ENCODE peak calls at places on chromosomes 6 and 20, in ten cellular contexts. One of them, this sample, is unnamed.

GRCh38 chr6:88882536-88882935 is 80.9 kb downstream of the RNGTT start:
- DNase-seq in RWPE2: no peak
- DNase-seq in endodermal cell: no peak
- DNase-seq in AG04450: no peak
- DNase-seq in prostate gland: no peak
- DNase-seq in A549: no peak
- DNase-seq in cardiac fibroblast: no peak
- DNase-seq in HFF-Myc: no peak
- DNase-seq in lung: no peak
- DNase-seq in fibroblast of mammary gland: no peak
- DNase-seq in this sample: no peak

GRCh38 chr6:109073344-109074235 is 21.1 kb downstream of the SESN1 start:
- DNase-seq in A549: peak
- DNase-seq in fibroblast of mammary gland: peak
- DNase-seq in HFF-Myc: peak
- DNase-seq in prostate gland: peak
- DNase-seq in endodermal cell: peak
- DNase-seq in cardiac fibroblast: peak
- DNase-seq in lung: no peak
- DNase-seq in RWPE2: no peak
- DNase-seq in AG04450: peak
- DNase-seq in this sample: peak

GRCh38 chr6:147127587-147127986 is 76.6 kb upstream of the STXBP5 start:
- DNase-seq in fibroblast of mammary gland: peak
- DNase-seq in lung: no peak
- DNase-seq in A549: no peak
- DNase-seq in RWPE2: no peak
- DNase-seq in AG04450: no peak
- DNase-seq in endodermal cell: no peak
- DNase-seq in cardiac fibroblast: peak
- DNase-seq in HFF-Myc: no peak
- DNase-seq in prostate gland: no peak
- DNase-seq in this sample: no peak

GRCh38 chr6:155185544-155185943 is 78.3 kb upstream of the CLDN20 start:
- DNase-seq in prostate gland: no peak
- DNase-seq in HFF-Myc: no peak
- DNase-seq in A549: peak
- DNase-seq in lung: no peak
- DNase-seq in cardiac fibroblast: peak
- DNase-seq in endodermal cell: peak
- DNase-seq in RWPE2: no peak
- DNase-seq in AG04450: no peak
- DNase-seq in fibroblast of mammary gland: peak
- DNase-seq in this sample: peak

GRCh38 chr6:15401769-15402250 is 155.9 kb downstream of the JARID2 start:
- DNase-seq in fibroblast of mammary gland: no peak
- DNase-seq in endodermal cell: no peak
- DNase-seq in AG04450: no peak
- DNase-seq in A549: no peak
- DNase-seq in lung: no peak
- DNase-seq in HFF-Myc: no peak
- DNase-seq in cardiac fibroblast: no peak
- DNase-seq in RWPE2: no peak
- DNase-seq in prostate gland: no peak
- DNase-seq in this sample: no peak

GRCh38 chr20:32522775-32523612 is 62.1 kb downstream of the NOL4L start:
- DNase-seq in AG04450: no peak
- DNase-seq in RWPE2: no peak
- DNase-seq in cardiac fibroblast: peak
- DNase-seq in endodermal cell: peak
- DNase-seq in lung: no peak
- DNase-seq in fibroblast of mammary gland: no peak
- DNase-seq in prostate gland: no peak
- DNase-seq in HFF-Myc: no peak
- DNase-seq in A549: no peak
- DNase-seq in this sample: no peak

GRCh38 chr20:43895235-43895634 is 19.4 kb upstream of the TOX2 start:
- DNase-seq in prostate gland: no peak
- DNase-seq in lung: no peak
- DNase-seq in cardiac fibroblast: peak
- DNase-seq in RWPE2: no peak
- DNase-seq in HFF-Myc: no peak
- DNase-seq in fibroblast of mammary gland: peak
- DNase-seq in A549: no peak
- DNase-seq in AG04450: no peak
- DNase-seq in endodermal cell: no peak
- DNase-seq in this sample: no peak

GRCh38 chr6:15042938-15043337 is 202.9 kb upstream of the JARID2 start:
- DNase-seq in cardiac fibroblast: no peak
- DNase-seq in fibroblast of mammary gland: no peak
- DNase-seq in prostate gland: no peak
- DNase-seq in A549: no peak
- DNase-seq in lung: no peak
- DNase-seq in AG04450: no peak
- DNase-seq in endodermal cell: no peak
- DNase-seq in RWPE2: no peak
- DNase-seq in HFF-Myc: no peak
- DNase-seq in this sample: no peak

GRCh38 chr20:44031822-44032582 is 117.3 kb downstream of the TOX2 start:
- DNase-seq in prostate gland: no peak
- DNase-seq in fibroblast of mammary gland: no peak
- DNase-seq in HFF-Myc: no peak
- DNase-seq in cardiac fibroblast: no peak
- DNase-seq in lung: no peak
- DNase-seq in endodermal cell: peak
- DNase-seq in AG04450: no peak
- DNase-seq in RWPE2: peak
- DNase-seq in A549: no peak
- DNase-seq in this sample: no peak

GRCh38 chr20:16271450-16271849 is 301.8 kb downstream of the KIF16B start:
- DNase-seq in endodermal cell: no peak
- DNase-seq in HFF-Myc: no peak
- DNase-seq in RWPE2: no peak
- DNase-seq in A549: no peak
- DNase-seq in fibroblast of mammary gland: no peak
- DNase-seq in AG04450: no peak
- DNase-seq in lung: no peak
- DNase-seq in cardiac fibroblast: no peak
- DNase-seq in prostate gland: no peak
- DNase-seq in this sample: no peak

GRCh38 chr6:3405182-3405518 is 51.7 kb downstream of the SLC22A23 start:
- DNase-seq in prostate gland: no peak
- DNase-seq in A549: no peak
- DNase-seq in lung: no peak
- DNase-seq in cardiac fibroblast: peak
- DNase-seq in fibroblast of mammary gland: peak
- DNase-seq in RWPE2: no peak
- DNase-seq in endodermal cell: no peak
- DNase-seq in AG04450: no peak
- DNase-seq in HFF-Myc: no peak
- DNase-seq in this sample: no peak

GRCh38 chr6:130421567-130421966 is 55.8 kb downstream of the TMEM200A start:
- DNase-seq in lung: no peak
- DNase-seq in HFF-Myc: peak
- DNase-seq in A549: no peak
- DNase-seq in fibroblast of mammary gland: peak
- DNase-seq in prostate gland: no peak
- DNase-seq in cardiac fibroblast: peak
- DNase-seq in RWPE2: no peak
- DNase-seq in AG04450: peak
- DNase-seq in endodermal cell: no peak
- DNase-seq in this sample: peak
- H3K4me3 ChIP-seq in lung: no peak
- H3K4me3 ChIP-seq in HFF-Myc: no peak
- H3K4me3 ChIP-seq in A549: no peak
- H3K4me3 ChIP-seq in fibroblast of mammary gland: no peak
- H3K4me3 ChIP-seq in prostate gland: no peak
- H3K4me3 ChIP-seq in cardiac fibroblast: no peak
- H3K4me3 ChIP-seq in RWPE2: no peak
- H3K4me3 ChIP-seq in AG04450: no peak
- H3K4me3 ChIP-seq in endodermal cell: no peak
- H3K4me3 ChIP-seq in this sample: no peak

GRCh38 chr6:149566372-149567193 is at the start of gene GINM1:
- DNase-seq in fibroblast of mammary gland: no peak
- DNase-seq in prostate gland: peak
- DNase-seq in endodermal cell: peak
- DNase-seq in A549: peak
- DNase-seq in lung: peak
- DNase-seq in HFF-Myc: no peak
- DNase-seq in cardiac fibroblast: peak
- DNase-seq in AG04450: no peak
- DNase-seq in RWPE2: peak
- DNase-seq in this sample: peak
- TF ChIP-seq CTCF in fibroblast of mammary gland: no peak
- TF ChIP-seq CTCF in prostate gland: no peak
- TF ChIP-seq CTCF in endodermal cell: no peak
- TF ChIP-seq CTCF in A549: no peak
- TF ChIP-seq CTCF in lung: no peak
- TF ChIP-seq CTCF in HFF-Myc: no peak
- TF ChIP-seq CTCF in cardiac fibroblast: no peak
- TF ChIP-seq CTCF in AG04450: no peak
- TF ChIP-seq CTCF in RWPE2: no peak
- TF ChIP-seq CTCF in this sample: no peak

GRCh38 chr20:62555642-62556420 is 80.0 kb upstream of the GATA5 start:
- DNase-seq in fibroblast of mammary gland: no peak
- DNase-seq in cardiac fibroblast: no peak
- DNase-seq in prostate gland: no peak
- DNase-seq in endodermal cell: no peak
- DNase-seq in RWPE2: no peak
- DNase-seq in lung: no peak
- DNase-seq in HFF-Myc: no peak
- DNase-seq in A549: no peak
- DNase-seq in AG04450: no peak
- DNase-seq in this sample: no peak

GRCh38 chr20:62554214-62554897 is 78.6 kb upstream of the GATA5 start:
- DNase-seq in lung: no peak
- DNase-seq in AG04450: no peak
- DNase-seq in fibroblast of mammary gland: no peak
- DNase-seq in endodermal cell: no peak
- DNase-seq in RWPE2: no peak
- DNase-seq in HFF-Myc: no peak
- DNase-seq in cardiac fibroblast: no peak
- DNase-seq in prostate gland: no peak
- DNase-seq in A549: no peak
- DNase-seq in this sample: no peak

GRCh38 chr20:62553838-62554161 is 78.0 kb upstream of the GATA5 start:
- DNase-seq in AG04450: no peak
- DNase-seq in endodermal cell: no peak
- DNase-seq in lung: no peak
- DNase-seq in fibroblast of mammary gland: no peak
- DNase-seq in HFF-Myc: no peak
- DNase-seq in A549: no peak
- DNase-seq in RWPE2: no peak
- DNase-seq in prostate gland: no peak
- DNase-seq in cardiac fibroblast: no peak
- DNase-seq in this sample: no peak

GRCh38 chr20:62553136-62553837 is 77.5 kb upstream of the GATA5 start:
- DNase-seq in RWPE2: no peak
- DNase-seq in lung: no peak
- DNase-seq in A549: no peak
- DNase-seq in HFF-Myc: no peak
- DNase-seq in endodermal cell: no peak
- DNase-seq in AG04450: no peak
- DNase-seq in prostate gland: no peak
- DNase-seq in fibroblast of mammary gland: no peak
- DNase-seq in cardiac fibroblast: no peak
- DNase-seq in this sample: no peak

DNA sequence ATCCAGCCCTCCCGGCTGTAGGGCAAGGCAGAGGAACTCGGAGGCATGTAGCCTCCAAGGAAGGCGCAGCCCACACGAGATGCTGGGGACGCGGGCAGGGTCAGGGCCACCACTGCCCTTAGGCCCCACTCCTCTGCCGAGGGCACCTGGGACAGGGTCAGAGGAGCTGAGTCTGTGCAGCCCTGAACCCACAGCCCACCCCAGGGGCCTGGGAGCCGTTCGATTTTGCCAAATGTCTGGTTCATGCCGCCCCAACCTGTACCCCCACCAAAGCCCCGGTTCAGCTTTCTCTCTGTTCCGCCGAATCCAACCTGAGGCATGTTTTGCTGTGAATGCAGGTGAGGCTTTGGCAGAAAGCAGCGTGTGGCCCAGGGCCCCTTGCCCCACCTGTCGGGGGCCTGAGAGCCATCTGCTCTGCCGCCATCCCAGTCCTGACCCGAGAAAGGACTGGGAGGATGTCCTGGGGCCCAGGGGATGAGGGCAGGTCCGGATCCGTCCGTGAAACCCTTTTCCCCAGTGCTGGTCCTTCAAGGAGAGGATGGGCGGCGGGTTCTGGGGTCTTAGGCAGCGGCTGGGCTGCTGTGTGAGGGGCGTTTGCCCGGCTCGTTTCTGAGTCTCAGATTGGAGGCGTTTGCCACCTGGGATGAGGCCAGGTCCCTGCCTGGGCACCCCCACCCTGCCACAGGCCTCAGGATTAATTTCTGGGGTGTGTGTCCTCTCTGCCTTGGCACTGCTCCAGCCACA is 79.3 kb upstream of the GATA5 start:
- DNase-seq in fibroblast of mammary gland: no peak
- DNase-seq in lung: no peak
- DNase-seq in cardiac fibroblast: no peak
- DNase-seq in HFF-Myc: no peak
- DNase-seq in RWPE2: no peak
- DNase-seq in AG04450: no peak
- DNase-seq in prostate gland: no peak
- DNase-seq in endodermal cell: no peak
- DNase-seq in A549: no peak
- DNase-seq in this sample: no peak
- H3K4me3 ChIP-seq in fibroblast of mammary gland: no peak
- H3K4me3 ChIP-seq in lung: no peak
- H3K4me3 ChIP-seq in cardiac fibroblast: no peak
- H3K4me3 ChIP-seq in HFF-Myc: no peak
- H3K4me3 ChIP-seq in RWPE2: no peak
- H3K4me3 ChIP-seq in AG04450: no peak
- H3K4me3 ChIP-seq in prostate gland: no peak
- H3K4me3 ChIP-seq in endodermal cell: no peak
- H3K4me3 ChIP-seq in A549: no peak
- H3K4me3 ChIP-seq in this sample: no peak

DNA sequence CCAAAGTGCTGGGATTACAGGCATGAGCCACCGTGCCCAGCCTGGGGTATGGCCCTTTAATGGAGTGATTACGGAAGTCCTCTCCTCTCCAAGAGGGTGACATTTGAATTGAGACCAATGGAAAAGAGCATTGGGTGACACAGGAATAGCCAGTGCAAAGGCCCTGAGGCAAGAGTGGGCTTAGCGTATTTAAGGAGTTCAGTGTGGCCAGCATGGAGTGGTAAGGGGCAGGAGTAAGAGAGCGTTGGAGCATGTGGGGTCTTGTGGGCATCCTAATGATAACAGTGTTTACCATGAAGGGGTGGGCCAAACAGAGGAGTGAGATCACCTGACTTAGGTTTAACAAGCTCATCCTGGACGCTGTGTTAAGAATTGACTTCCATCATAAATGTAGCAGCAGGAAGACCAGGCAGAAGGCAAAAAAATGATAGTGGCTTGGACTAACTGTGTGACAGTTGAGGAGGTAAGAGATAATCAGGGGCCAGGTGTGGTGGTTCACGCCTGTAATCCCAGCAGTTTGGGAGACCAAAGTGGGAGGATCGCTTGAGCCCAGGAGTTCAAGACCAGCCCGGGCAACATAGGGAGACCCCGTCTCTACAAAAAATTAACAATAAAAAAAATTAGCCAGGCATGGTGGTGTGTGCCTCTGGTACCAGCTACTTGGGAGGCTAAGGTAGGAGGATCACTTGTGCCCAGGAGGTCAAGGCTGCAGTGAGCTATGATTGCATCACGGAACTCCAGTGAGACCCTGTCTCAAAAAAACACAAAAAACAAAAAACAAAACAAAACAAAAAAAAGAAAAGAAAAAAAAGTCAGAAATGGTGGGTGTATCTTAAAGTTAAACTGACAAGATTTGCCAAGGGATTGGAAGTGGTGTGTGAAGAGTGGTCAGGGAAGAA is 40.7 kb downstream of the TAF8 start:
- DNase-seq in AG04450: no peak
- DNase-seq in A549: no peak
- DNase-seq in cardiac fibroblast: no peak
- DNase-seq in RWPE2: no peak
- DNase-seq in lung: no peak
- DNase-seq in fibroblast of mammary gland: no peak
- DNase-seq in HFF-Myc: no peak
- DNase-seq in endodermal cell: no peak
- DNase-seq in prostate gland: no peak
- DNase-seq in this sample: no peak
- TF ChIP-seq CTCF in AG04450: no peak
- TF ChIP-seq CTCF in A549: no peak
- TF ChIP-seq CTCF in cardiac fibroblast: no peak
- TF ChIP-seq CTCF in RWPE2: no peak
- TF ChIP-seq CTCF in lung: no peak
- TF ChIP-seq CTCF in fibroblast of mammary gland: no peak
- TF ChIP-seq CTCF in HFF-Myc: no peak
- TF ChIP-seq CTCF in endodermal cell: no peak
- TF ChIP-seq CTCF in prostate gland: no peak
- TF ChIP-seq CTCF in this sample: no peak

This sample was measured in fibroblast of villous mesenchyme.